ENCODE peak calls at places on chromosome 12, in four cellular contexts. U, X, D and C are unnamed samples.

GRCh38 chr12:32444895-32445294 is 45.5 kb downstream of the FGD4 start:
- DNase-seq in U (no peak), X (no peak), D (peak), C (peak)

GRCh38 chr12:69966409-69966808 is 141.4 kb downstream of the MYRFL start:
- DNase-seq in U (no peak), X (no peak), D (peak), C (peak)

GRCh38 chr12:15887043-15887817 is 5.0 kb downstream of the STRAP start:
- DNase-seq in U (no peak), X (no peak), D (no peak), C (no peak)

GRCh38 chr12:14995583-14996425 is 23.0 kb downstream of the PDE6H start:
- DNase-seq in U (no peak), X (peak), D (no peak), C (peak)

GRCh38 chr12:18217981-18218380 is 43.3 kb upstream of the PIK3C2G start:
- DNase-seq in U (no peak), X (no peak), D (no peak), C (no peak)

GRCh38 chr12:120361506-120362208 is 7.3 kb downstream of the MSI1 start:
- DNase-seq in U (no peak), X (peak), D (peak), C (peak)

GRCh38 chr12:34400986-34401658 is 378.8 kb downstream of the ALG10 start:
- DNase-seq in U (no peak), X (no peak), D (no peak), C (no peak)

GRCh38 chr12:22173154-22173553 is 127.1 kb downstream of the CMAS start:
- DNase-seq in U (no peak), X (no peak), D (no peak), C (no peak)

GRCh38 chr12:39287817-39288216 is 155.1 kb downstream of the KIF21A start:
- DNase-seq in U (no peak), X (no peak), D (no peak), C (no peak)

GRCh38 chr12:113322353-113322752 is 12.6 kb downstream of the SLC8B1 start:
- DNase-seq in U (no peak), X (no peak), D (peak), C (peak)

GRCh38 chr12:110750784-110751461 is 8.2 kb upstream of the PPP1CC start:
- DNase-seq in U (no peak), X (no peak), D (no peak), C (no peak)

GRCh38 chr12:132386926-132387497 is 57.6 kb upstream of the GALNT9 start:
- DNase-seq in U (no peak), X (no peak), D (no peak), C (no peak)

GRCh38 chr12:666766-667308 is 3.6 kb upstream of the NINJ2 start:
- DNase-seq in U (no peak), X (peak), D (no peak), C (no peak)

GRCh38 chr12:21323736-21324135 is 11.0 kb downstream of the SLCO1A2 start:
- DNase-seq in U (no peak), X (no peak), D (no peak), C (no peak)

GRCh38 chr12:101047652-101048051 is 162.4 kb downstream of the SLC5A8 start:
- DNase-seq in U (no peak), X (no peak), D (no peak), C (no peak)

GRCh38 chr12:52305921-52306705 is 14.8 kb upstream of the KRT81 start:
- DNase-seq in U (no peak), X (no peak), D (no peak), C (no peak)

GRCh38 chr12:42296503-42297109 is 29.3 kb downstream of the ZCRB1 start:
- DNase-seq in U (no peak), X (peak), D (no peak), C (peak)

GRCh38 chr12:13538136-13538535 is 341.6 kb downstream of the EMP1 start:
- DNase-seq in U (no peak), X (no peak), D (no peak), C (no peak)

GRCh38 chr12:32107376-32108267 is 975 bp downstream of the BICD1 start:
- DNase-seq in U (no peak), X (peak), D (peak), C (peak)

GRCh38 chr12:110317921-110318320 is 36.9 kb downstream of the ATP2A2 start:
- DNase-seq in U (no peak), X (no peak), D (peak), C (peak)

GRCh38 chr12:130948136-130948535 is 5.6 kb upstream of the ADGRD1 start:
- DNase-seq in U (no peak), X (no peak), D (no peak), C (no peak)

GRCh38 chr12:4908694-4909396 is 860 bp upstream of the KCNA1 start:
- DNase-seq in U (no peak), X (peak), D (no peak), C (no peak)
- TF ChIP-seq CTCF in U (no peak), X (peak), D (peak), C (no peak)

DNA sequence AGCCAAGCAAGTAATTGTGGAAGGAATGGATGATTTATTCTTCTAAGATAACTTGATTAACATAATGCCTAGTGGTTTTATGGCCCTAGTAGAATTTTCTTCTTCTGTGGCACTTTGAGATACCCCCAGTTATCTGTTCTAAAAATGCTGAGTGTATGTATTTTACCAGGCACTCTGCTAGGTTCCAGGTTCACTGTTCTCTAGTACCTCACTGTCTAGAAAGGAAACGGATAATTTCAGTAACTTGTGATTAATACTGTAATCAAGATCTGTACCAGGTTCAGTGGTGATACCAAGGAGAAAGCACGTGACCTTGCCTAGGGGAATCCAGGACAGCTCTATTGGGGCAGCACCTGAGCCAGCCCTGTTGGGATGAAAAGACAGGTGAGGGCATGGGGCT is 8.0 kb downstream of the ANO6 start:
- DNase-seq in U (no peak), X (no peak), D (no peak), C (no peak)
- H3K4me3 ChIP-seq in U (no peak), X (no peak), D (no peak), C (no peak)

GRCh38 chr12:109222062-109222461 is 87.0 kb downstream of the FOXN4 start:
- DNase-seq in U (no peak), X (no peak), D (no peak), C (no peak)
- TF ChIP-seq CTCF in U (no peak), X (no peak), D (no peak), C (no peak)

GRCh38 chr12:2624543-2625266 is 170.1 kb upstream of the FKBP4 start:
- DNase-seq in U (no peak), X (peak), D (no peak), C (no peak)

GRCh38 chr12:2629051-2629450 is 165.7 kb upstream of the FKBP4 start:
- DNase-seq in U (no peak), X (no peak), D (no peak), C (no peak)

GRCh38 chr12:2628401-2628800 is 166.4 kb upstream of the FKBP4 start:
- DNase-seq in U (no peak), X (no peak), D (no peak), C (no peak)

GRCh38 chr12:2625267-2625666 is 169.5 kb upstream of the FKBP4 start:
- DNase-seq in U (no peak), X (no peak), D (no peak), C (no peak)

DNA sequence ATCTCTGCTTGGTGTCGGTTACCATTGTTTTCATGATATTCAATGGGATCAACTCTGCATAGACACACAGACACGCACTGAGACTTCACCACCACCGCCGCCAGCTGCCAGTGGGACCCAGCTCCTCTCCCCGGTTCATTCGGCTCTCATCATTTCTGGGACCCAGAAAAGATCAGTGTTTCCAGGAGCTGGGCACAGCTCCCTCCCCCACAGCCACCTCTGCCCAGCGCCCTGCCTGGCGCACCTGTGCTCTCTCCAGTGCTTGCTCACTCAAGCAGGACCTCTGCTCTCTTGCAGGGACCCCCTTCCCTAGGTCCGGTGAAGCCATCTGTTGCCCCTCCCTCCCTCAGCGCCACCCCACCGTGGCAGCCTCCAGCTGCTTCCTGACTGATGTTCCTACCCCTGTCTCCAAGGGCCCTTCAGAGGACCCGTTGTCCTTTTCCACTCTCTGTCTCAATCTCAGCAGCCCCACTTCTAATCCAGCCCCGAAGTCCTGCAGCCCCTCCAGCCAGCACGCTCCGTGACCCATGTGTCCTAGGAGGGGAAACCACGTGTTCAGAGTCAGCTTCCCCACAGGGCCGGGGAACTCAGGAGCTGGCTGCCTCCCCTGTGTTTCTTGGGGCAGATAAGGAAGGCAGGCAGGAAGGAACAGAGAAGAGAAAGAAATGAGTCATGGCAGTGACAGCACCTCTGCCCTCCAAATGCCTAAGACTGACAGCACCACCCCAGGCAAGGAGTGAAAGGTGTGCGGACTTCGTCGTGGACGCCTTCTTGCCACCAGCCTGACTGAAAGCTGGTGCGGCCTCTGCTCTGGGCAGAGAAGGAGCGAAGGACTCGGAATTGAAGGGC is 167.2 kb upstream of the FKBP4 start:
- DNase-seq in U (no peak), X (no peak), D (no peak), C (no peak)
- H3K4me3 ChIP-seq in U (no peak), X (no peak), D (no peak), C (no peak)

GRCh38 chr12:24948816-24949722 is at the start of gene BCAT1:
- DNase-seq in U (no peak), X (peak), D (peak), C (peak)
- TF ChIP-seq CTCF in U (no peak), X (peak), D (peak), C (peak)

GRCh38 chr12:6928703-6929407 is 1.1 kb downstream of the ATN1 start:
- DNase-seq in U (no peak), X (no peak), D (no peak), C (no peak)

GRCh38 chr12:6932766-6933165 is 5.0 kb downstream of the ATN1 start:
- DNase-seq in U (no peak), X (no peak), D (no peak), C (no peak)

GRCh38 chr12:6927999-6928702 is 392 bp downstream of the ATN1 start:
- DNase-seq in U (no peak), X (no peak), D (no peak), C (no peak)

GRCh38 chr12:6927379-6927991 is at the start of gene ATN1:
- DNase-seq in U (no peak), X (no peak), D (peak), C (peak)

DNA sequence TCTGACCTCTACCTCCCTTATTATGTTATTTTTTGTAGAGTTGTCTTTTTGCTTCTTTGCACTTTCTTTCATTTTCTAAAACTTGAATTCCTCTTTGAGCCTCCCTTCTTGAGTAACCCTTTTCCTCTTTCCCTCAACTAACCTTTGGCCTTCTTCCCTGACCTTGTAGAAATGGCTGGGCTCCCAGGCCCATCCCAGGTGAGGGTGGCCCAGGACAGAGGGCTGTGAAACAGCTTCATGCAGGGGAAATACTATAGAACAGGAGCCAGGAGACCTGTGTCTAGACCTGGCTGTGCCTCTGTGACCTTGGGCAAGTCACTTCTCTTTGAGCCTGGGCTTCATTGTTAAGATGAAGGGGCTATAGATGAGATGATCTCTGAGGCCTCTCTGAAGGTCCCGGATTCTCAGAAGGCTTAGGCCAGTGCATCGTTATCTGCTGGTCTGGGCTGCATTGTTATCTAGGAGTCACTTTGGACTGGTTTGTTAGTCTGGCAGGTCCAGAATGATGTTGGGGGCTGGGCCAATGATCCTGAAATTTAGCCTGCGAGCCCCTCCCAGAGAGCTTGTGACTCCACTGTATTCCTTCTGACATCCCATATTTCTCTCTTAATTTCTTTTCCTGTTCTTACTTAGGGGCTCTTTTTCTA is 2.2 kb downstream of the ATN1 start:
- DNase-seq in U (no peak), X (no peak), D (no peak), C (no peak)
- H3K4me3 ChIP-seq in U (no peak), X (no peak), D (peak), C (peak)

DNA sequence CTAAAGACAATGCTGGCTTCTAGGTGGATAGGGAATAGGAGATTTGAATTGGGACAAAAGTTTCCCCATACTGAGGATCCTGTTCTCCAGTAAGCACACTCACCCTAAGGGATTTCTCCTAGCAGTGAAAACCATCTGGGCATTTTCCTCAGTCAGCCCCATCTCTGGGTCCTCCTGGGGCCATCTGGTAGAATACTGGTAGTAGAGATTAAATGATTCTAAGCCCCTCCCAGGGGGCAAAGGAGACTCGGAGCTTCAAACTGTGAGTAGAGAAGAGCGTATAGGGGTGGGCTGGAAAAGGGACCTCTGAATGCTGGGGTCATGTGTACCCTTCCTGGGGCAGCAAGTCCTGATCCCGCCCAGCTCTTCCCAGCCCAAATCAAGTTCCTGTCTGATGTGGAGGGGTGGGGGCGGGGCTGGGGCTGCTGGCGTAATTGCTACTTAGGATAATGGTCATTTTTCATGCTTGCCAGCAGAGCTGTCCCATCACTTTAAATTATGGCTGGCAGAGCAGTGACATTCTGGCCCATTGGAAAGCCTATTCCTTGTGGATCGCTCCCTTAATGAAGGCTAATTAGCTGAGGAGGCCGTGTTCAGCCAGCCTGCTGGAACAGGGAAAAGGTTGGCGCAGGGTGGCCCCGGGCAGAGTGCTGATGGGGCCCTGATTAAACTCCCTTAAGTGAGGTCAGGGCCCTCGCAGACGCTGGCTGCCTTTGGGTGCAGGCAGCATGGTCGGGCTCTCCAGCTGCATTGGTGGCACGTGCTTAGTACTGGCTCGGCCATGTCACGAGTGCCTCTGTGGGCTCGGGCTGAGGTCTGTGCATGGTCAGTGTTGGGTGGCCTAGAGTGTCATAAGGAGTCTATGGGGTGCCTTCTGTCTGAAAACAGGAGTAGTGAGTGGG is 127.8 kb downstream of the TSPAN9 start:
- DNase-seq in U (no peak), X (no peak), D (no peak), C (no peak)
- TF ChIP-seq CTCF in U (no peak), X (no peak), D (no peak), C (no peak)

DNA sequence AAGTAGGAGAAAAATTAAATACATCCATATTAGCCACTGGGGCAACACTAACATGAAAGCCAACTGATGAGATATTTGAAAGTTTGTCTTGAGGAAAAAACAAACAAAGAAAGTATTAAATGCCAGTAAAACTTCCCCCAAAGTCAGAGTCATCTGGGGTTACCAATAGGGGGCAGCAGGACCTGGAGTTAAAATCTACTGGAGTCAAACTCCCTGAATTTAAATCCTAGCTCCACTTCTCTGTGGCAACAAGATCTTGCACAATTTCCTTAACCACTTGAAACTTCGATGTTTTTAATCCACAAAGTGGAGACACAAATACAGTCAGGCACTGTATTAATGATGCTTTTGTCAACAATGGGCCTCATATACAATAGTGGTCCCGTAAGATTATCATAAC is 14.4 kb downstream of the PLEKHG7 start:
- DNase-seq in U (no peak), X (no peak), D (peak), C (peak)
- H3K4me3 ChIP-seq in U (no peak), X (no peak), D (no peak), C (no peak)